ENCODE peak calls at places on chromosomes 4 and X, in six cellular contexts. F is GM12892, E is H1, X is GM12878, Q is K562, I is HepG2. L is an unnamed sample.

GRCh38 chr4:175290401-175290800 is 372.2 kb downstream of the ADAM29 start:
- DNase-seq in F (no peak), E (no peak), X (no peak), Q (no peak), I (no peak), L (no peak)

GRCh38 chrX:19291086-19291485 is 52.6 kb upstream of the PDHA1 start:
- DNase-seq in F (no peak), E (no peak), X (no peak), Q (no peak), I (no peak), L (no peak)

GRCh38 chr4:98950925-98951324 is 22.0 kb upstream of the EIF4E start:
- DNase-seq in F (no peak), E (no peak), X (no peak), Q (no peak), I (no peak), L (no peak)

GRCh38 chr4:111952708-111953107 is 192.5 kb upstream of the FAM241A start:
- DNase-seq in F (no peak), E (no peak), X (no peak), Q (no peak), I (no peak), L (no peak)

GRCh38 chrX:122219735-122220134 is 964.3 kb upstream of the GRIA3 start:
- DNase-seq in F (no peak), E (no peak), X (no peak), Q (no peak), I (no peak), L (no peak)

GRCh38 chr4:125710766-125711165 is 396.0 kb downstream of the FAT4 start:
- DNase-seq in F (no peak), E (no peak), X (no peak), Q (no peak), I (no peak), L (no peak)

GRCh38 chr4:128241425-128241913 is 46.1 kb downstream of the PGRMC2 start:
- DNase-seq in F (no peak), E (no peak), X (no peak), Q (no peak), I (peak; percentile 57), L (no peak)

GRCh38 chr4:89800012-89800516 is 36.9 kb downstream of the SNCA start:
- DNase-seq in F (no peak), E (no peak), X (no peak), Q (no peak), I (no peak), L (no peak)

GRCh38 chr4:10161840-10162239 is 45.2 kb upstream of the WDR1 start:
- DNase-seq in F (no peak), E (no peak), X (no peak), Q (no peak), I (no peak), L (no peak)

GRCh38 chr4:74283614-74284013 is 24.7 kb upstream of the EPGN start:
- DNase-seq in F (no peak), E (no peak), X (no peak), Q (no peak), I (no peak), L (no peak)

GRCh38 chrX:55489315-55490009 is at the start of gene USP51:
- DNase-seq in F (peak; percentile 30), E (peak; percentile 57), X (peak; percentile 16), Q (peak; percentile 17), I (no peak), L (peak; percentile 7)

GRCh38 chr4:140057693-140058092 is 96.3 kb downstream of the MAML3 start:
- DNase-seq in F (no peak), E (no peak), X (no peak), Q (no peak), I (no peak), L (no peak)

GRCh38 chr4:5802565-5802964 is 90.3 kb downstream of the CRMP1 start:
- DNase-seq in F (no peak), E (no peak), X (no peak), Q (no peak), I (no peak), L (no peak)

GRCh38 chrX:131675596-131676194 is 131.8 kb downstream of the OR13H1 start:
- DNase-seq in F (peak; percentile 5), E (no peak), X (no peak), Q (peak; percentile 32), I (peak; percentile 8), L (peak; percentile 5)

GRCh38 chr4:48103483-48104139 is 30.4 kb downstream of the TXK start:
- DNase-seq in F (no peak), E (no peak), X (no peak), Q (no peak), I (no peak), L (no peak)

GRCh38 chr4:111792592-111792991 is 352.7 kb upstream of the FAM241A start:
- DNase-seq in F (no peak), E (no peak), X (no peak), Q (no peak), I (no peak), L (no peak)

GRCh38 chr4:17535906-17536305 is 20.9 kb downstream of the CLRN2 start:
- DNase-seq in F (no peak), E (no peak), X (no peak), Q (peak; percentile 51), I (peak; percentile 36), L (no peak)
- TF ChIP-seq POLR2A in F (no peak), E (no peak), X (no peak), Q (no peak), I (no peak), L (no peak)

DNA sequence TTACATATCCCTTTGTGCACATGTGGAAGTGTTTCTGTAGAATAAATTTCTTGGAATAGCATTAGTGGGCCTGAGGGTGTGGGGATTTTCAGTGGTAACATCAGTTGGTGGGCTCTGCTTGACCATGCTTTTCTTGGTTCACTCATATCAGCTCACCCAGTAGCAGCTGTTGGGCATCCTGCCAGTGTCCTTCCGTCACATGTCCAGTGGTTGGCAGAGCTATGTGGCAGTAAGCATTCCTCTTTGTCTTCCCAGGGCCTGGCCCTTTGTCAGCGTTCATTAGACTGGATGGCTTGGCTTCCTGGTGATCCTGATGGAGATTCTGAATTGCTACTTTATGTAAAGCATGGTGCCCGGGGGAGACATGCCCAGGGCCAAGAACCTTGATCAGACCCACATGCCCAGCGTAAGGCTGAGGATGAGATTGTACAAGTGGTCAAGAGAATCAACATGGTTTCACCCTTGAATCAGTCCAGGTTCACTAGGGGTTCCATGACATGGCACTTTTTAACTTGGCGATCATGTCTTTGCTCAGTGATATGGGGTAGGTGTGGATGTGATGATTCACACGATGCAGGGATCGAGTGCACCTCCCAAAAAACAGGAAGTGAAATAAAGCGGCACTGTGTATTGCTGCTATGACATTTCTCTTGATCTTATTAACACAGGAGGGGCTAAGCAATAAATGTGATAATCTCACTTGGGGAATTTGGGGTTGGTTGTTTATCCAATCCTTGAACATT is 72.1 kb upstream of the IGFBP7 start:
- DNase-seq in F (no peak), E (no peak), X (no peak), Q (peak; percentile 13), I (no peak), L (no peak)
- TF ChIP-seq TAF1 in F (no peak), E (no peak), X (no peak), Q (no peak), I (no peak), L (no peak)

DNA sequence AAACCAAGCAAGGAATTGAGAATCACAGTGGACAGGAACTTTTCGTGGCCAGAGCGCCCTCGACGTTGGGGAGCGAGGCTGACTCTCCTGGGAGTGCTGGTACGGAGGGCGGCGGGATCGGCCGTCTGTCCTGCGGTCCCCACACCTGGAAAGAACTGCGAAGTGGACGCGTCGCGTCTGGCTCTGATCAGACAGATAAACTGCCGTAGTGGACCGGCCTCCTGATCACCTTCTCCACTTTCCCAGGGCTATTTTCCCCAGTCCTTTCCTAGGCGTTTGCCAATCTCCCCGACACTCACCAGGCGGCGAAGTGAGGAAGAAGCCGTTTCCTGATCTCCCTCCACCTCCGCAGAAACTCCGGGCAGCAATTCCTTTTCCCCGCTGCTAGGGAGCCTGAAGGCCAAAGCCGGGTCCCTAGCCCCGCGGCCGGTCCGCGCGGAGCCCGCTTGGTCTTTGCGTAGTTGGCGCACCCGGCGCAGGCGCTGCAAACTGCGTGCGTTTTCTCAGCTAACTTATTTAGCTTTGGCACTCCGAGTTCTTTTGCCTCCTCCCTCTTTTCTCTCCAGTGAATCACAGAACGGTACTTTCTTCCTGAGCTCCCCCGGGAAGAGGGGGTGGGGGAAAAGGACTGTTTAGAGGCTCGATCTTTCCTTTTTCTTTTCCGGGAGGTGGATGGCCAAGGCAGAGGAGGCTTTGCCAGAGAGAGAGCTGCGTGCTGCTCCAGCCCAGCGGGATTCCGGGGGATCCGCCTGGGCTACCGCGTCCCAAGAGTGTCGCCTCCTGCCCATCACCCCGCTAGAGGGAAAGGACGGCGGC is at the start of gene ARSJ:
- DNase-seq in F (no peak), E (peak; percentile 80), X (no peak), Q (no peak), I (no peak), L (peak; percentile 16)
- TF ChIP-seq POLR2A in F (no peak), E (no peak), X (no peak), Q (no peak), I (no peak), L (no peak)

GRCh38 chr4:39662683-39663082 is 24.0 kb upstream of the SMIM14 start:
- DNase-seq in F (no peak), E (no peak), X (no peak), Q (no peak), I (no peak), L (no peak)

GRCh38 chr4:39660757-39661156 is 22.1 kb upstream of the SMIM14 start:
- DNase-seq in F (no peak), E (no peak), X (no peak), Q (no peak), I (no peak), L (no peak)

GRCh38 chr4:39658756-39659155 is 20.1 kb upstream of the SMIM14 start:
- DNase-seq in F (no peak), E (no peak), X (no peak), Q (no peak), I (no peak), L (no peak)

GRCh38 chr4:39657465-39657864 is 18.8 kb upstream of the SMIM14 start:
- DNase-seq in F (no peak), E (no peak), X (peak; percentile 67), Q (no peak), I (no peak), L (no peak)

GRCh38 chr4:39660045-39660444 is 21.4 kb upstream of the SMIM14 start:
- DNase-seq in F (no peak), E (no peak), X (no peak), Q (no peak), I (no peak), L (no peak)
- TF ChIP-seq TAF1 in F (no peak), E (no peak), X (no peak), Q (no peak), I (no peak), L (no peak)

DNA sequence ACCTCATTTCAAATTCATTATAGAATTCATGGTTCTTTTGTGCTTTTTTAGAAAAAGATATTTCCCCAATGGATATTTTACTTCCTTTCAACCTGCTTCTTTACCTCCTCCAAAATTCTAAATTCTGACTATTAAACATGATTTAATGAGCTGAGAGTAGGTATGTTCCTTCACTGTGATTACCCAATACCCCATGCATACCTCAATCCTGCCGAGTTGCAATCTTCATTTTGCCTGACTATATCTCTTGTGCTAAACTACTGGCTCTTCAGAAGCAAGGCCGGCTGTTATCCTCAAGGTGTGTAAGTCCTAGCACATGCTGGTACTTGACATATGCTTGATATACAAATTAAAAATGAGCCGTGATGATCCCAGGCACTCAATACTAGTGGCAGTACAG is 320.5 kb downstream of the KCNIP4 start:
- DNase-seq in F (no peak), E (no peak), X (no peak), Q (no peak), I (no peak), L (no peak)
- TF ChIP-seq POLR2A in F (no peak), E (no peak), X (no peak), Q (no peak), I (no peak), L (no peak)

L was measured in GM12891.